ENCODE peak calls at places on chromosomes 2 and 18, in five cellular contexts. Z, K, V, E and Q are unnamed samples.

GRCh38 chr2:226474131-226474530 is 325.5 kb downstream of the IRS1 start:
- DNase-seq in Z (no peak), E (no peak), V (no peak), K (no peak), Q (no peak)

GRCh38 chr18:48622911-48623431 is 84.1 kb downstream of the CTIF start:
- DNase-seq in K (no peak), E (peak), Z (no peak), V (no peak), Q (no peak)

GRCh38 chr2:117856415-117857210 is 42.1 kb downstream of the DDX18 start:
- DNase-seq in V (no peak), Z (peak), E (peak), K (no peak), Q (no peak)

GRCh38 chr2:185676316-185676715 is 62.3 kb upstream of the FSIP2 start:
- DNase-seq in V (no peak), E (no peak), K (no peak), Z (no peak), Q (no peak)

GRCh38 chr2:23426284-23426905 is 41.4 kb downstream of the KLHL29 start:
- DNase-seq in E (peak), V (no peak), K (no peak), Z (no peak), Q (no peak)

GRCh38 chr2:10448646-10449480 is 736 bp upstream of the ODC1 start:
- DNase-seq in Z (peak), E (peak), K (peak), V (peak), Q (peak)

GRCh38 chr2:241030333-241030680 is 31.9 kb downstream of the SNED1 start:
- DNase-seq in V (no peak), Z (no peak), K (no peak), E (no peak), Q (no peak)

GRCh38 chr2:218060950-218061660 is 7.9 kb upstream of the RUFY4 start:
- DNase-seq in V (no peak), Z (no peak), K (no peak), E (no peak), Q (no peak)

GRCh38 chr2:41364842-41365241 is 683.0 kb upstream of the PKDCC start:
- DNase-seq in V (no peak), Z (no peak), K (no peak), E (no peak), Q (no peak)

GRCh38 chr2:125560855-125561254 is 1095.1 kb upstream of the GYPC start:
- DNase-seq in K (no peak), E (no peak), Z (no peak), V (no peak), Q (no peak)

DNA sequence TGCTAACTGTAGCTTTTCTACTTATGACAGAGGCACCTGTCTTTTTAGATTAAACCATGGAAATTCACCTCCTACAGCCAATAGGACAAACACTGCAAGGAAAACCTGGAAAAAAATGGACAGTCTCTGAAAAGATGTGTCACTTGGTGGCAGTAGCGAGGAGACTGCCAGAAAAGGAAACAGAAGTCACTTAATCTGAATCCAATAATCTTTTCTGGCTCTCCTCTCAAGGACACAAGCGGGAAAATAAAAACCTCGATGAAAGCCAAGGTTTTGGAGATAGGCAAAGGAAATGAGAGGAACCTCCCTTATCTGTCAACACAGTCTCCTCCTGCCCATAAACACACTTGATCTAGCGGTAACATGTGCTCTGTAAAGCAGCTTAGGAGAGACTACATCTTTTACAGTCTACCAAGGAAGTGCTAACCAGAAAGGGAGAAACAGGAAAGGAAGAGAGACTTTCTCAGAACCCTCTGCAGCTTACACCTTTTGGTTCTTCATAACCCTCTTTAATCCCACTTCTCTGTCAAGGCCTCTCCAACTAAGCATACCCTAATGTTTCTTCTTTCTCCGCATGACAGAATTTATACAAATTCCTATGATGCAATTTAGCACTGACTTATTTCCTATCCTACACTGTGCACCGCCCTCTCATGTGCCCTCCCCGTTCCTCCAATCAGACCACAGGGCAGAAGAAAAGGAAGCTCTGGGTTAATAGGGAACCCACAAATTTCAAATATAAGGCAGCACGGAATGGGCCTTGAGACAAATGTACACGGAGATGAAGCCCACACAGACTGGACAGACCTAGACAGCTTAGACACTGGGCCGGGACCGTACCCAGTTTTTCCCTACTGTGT is 52.8 kb downstream of the CLASP1 start:
- DNase-seq in Z (peak), E (peak), V (no peak), K (no peak), Q (peak)
- TF ChIP-seq CTCF in Z (peak), E (peak), V (no peak), K (no peak), Q (no peak)

GRCh38 chr18:31206064-31206463 is 43.4 kb upstream of the DSC1 start:
- DNase-seq in K (no peak), E (no peak), V (no peak), Z (no peak), Q (no peak)

GRCh38 chr18:31204833-31205232 is 42.2 kb upstream of the DSC1 start:
- DNase-seq in E (no peak), K (no peak), Z (no peak), V (peak), Q (no peak)

GRCh38 chr18:31209041-31209440 is 46.4 kb upstream of the DSC1 start:
- DNase-seq in Z (no peak), E (no peak), V (no peak), K (no peak), Q (no peak)

GRCh38 chr18:31205273-31205672 is 42.6 kb upstream of the DSC1 start:
- DNase-seq in Z (no peak), K (no peak), V (no peak), E (no peak), Q (no peak)

DNA sequence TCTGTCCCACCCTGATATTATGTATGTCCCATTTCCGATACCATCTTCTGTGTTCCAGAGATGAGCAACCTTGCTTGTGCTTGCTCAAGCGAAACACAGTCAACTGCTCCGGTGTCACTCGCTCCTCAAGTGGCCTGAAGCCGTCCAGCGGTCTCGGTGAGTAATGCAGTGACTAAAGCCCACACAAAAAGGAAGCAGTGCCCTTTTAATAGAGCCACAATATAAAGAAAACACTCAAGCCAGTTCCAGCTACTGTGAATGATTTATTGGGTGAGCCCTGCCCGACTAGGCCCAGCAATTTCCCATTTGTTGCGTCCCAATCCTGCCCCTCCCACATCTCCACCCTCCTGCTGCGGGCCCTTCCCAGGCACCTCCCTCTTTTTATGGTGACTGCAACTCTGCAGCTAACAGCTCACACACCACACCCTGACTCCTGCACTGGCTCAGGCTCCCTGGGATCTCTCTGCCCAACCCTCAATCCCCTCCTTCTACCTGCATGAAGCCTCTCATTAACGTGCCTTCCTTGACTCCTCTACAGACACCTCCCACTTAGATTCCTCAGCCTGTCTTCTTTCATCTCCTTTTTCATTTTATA is 44.2 kb upstream of the DSC1 start:
- DNase-seq in Z (peak), V (peak), E (peak), K (no peak), Q (no peak)
- TF ChIP-seq CTCF in Z (no peak), V (no peak), E (no peak), K (no peak), Q (no peak)

GRCh38 chr18:22983175-22983574 is 50.0 kb downstream of the RBBP8 start:
- DNase-seq in V (no peak), Z (peak), K (no peak), E (peak), Q (no peak)
- TF ChIP-seq CTCF in V (peak), Z (peak), K (peak), E (peak), Q (peak)

GRCh38 chr2:222979484-222979883 is 72.5 kb upstream of the KCNE4 start:
- DNase-seq in K (no peak), Z (no peak), V (no peak), E (no peak), Q (no peak)

GRCh38 chr2:222982909-222983265 is 69.1 kb upstream of the KCNE4 start:
- DNase-seq in Z (no peak), E (no peak), V (no peak), K (no peak), Q (no peak)

GRCh38 chr2:222977121-222977520 is 74.9 kb upstream of the KCNE4 start:
- DNase-seq in E (no peak), Z (no peak), K (no peak), V (no peak), Q (no peak)

GRCh38 chr2:222978850-222979249 is 73.1 kb upstream of the KCNE4 start:
- DNase-seq in E (no peak), Z (no peak), K (no peak), V (no peak), Q (no peak)

GRCh38 chr2:222982010-222982908 is 69.7 kb upstream of the KCNE4 start:
- DNase-seq in K (no peak), Z (no peak), V (no peak), E (peak), Q (peak)
- TF ChIP-seq CTCF in K (no peak), Z (peak), V (no peak), E (peak), Q (no peak)

DNA sequence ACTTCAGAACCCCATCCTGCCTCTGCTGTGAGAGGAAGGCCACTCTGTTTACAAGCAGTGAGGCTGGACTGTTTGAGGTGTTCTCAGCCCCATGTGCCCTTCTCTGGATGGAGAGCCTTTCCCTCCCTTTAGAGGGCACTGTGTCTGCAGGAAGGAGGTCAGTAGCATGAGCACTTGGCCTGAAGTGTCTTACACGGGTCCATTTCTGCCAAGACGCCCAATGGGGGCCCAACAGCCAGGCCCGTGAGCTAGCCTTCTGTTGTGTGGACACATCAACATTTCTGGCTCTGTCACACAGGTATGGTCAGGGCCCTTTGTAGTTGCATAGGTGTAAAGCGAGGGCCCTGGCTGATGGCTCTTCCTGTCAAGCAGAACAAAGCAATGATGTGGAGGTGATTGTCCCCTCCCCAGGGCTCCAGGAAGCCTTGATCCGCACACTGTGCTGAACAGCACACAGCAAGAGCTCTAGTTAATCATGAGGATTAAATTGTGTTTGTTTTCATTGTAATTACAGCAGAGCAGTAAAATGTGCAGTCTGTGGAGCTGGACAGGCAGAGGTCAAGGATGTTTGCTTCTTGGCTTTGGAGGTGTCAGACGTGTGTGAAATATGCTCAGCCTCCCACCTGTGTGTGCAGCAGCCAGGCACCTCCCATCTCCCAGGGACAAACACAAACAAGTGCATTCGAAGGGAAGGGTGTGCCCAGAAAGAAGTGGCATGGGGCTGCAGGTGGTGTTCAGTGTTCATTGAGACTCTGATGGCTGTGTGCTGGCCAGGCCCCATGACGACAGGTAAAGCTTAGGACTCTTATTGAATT is 132.1 kb downstream of the SH3RF3 start:
- DNase-seq in V (peak), Z (no peak), E (peak), K (no peak), Q (no peak)
- TF ChIP-seq CTCF in V (no peak), Z (no peak), E (peak), K (no peak), Q (no peak)

DNA sequence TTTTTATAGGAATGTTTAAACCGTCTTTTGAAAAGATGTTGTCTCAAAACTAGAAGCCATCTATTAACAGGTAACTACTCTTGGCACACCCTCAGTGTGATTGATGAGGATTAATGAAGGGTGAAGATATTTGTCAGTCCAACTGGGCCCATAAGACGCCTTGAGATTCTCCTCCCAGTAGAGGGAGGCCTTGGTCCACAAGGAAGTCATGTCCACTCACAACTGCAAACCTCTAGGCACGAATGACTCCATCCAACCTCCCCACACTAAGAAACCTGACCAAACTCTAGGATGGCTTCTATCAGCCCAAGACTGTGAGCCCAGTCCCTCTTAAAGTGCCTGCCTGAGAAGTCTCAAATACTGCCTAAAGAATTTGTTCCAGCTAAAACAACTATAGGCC is 19.2 kb upstream of the GRP start:
- DNase-seq in K (no peak), E (no peak), V (no peak), Z (no peak), Q (no peak)
- TF ChIP-seq CTCF in K (no peak), E (no peak), V (no peak), Z (no peak), Q (no peak)